ENCODE peak calls at places on chromosomes 4 and X, in seven cellular contexts. D is cardiac muscle cell; L is stimulated activated CD4-positive, alpha-beta T cell treated with anti-CD3 and anti-CD28 coated beads, Interleukin-4, amount 100 ng/mL, for 48 hours; B is astrocyte of the hippocampus; Q is Caki2; V is fibroblast of the aortic adventitia; M is Caco-2. R is an unnamed sample.

GRCh38 chr4:106690487-106690886 is 321.9 kb upstream of the GIMD1 start:
- DNase-seq in D (peak), L (no peak), B (peak), Q (no peak), V (peak), M (no peak), R (no peak)

GRCh38 chr4:121096629-121097028 is 24.3 kb upstream of the NDNF start:
- DNase-seq in D (peak), L (no peak), B (peak), Q (peak), V (peak), M (no peak), R (peak)

GRCh38 chr4:188867796-188868195 is 728.6 kb downstream of the TRIML1 start:
- DNase-seq in D (no peak), L (no peak), B (no peak), Q (no peak), V (no peak), M (no peak), R (no peak)

GRCh38 chr4:1615786-1616573 is 68.1 kb downstream of the FAM53A start:
- DNase-seq in D (no peak), L (no peak), B (no peak), Q (no peak), V (no peak), M (no peak), R (no peak)

GRCh38 chr4:82335043-82335442 is 38.7 kb downstream of the HNRNPD start:
- DNase-seq in D (no peak), L (no peak), B (no peak), Q (no peak), V (no peak), M (no peak), R (no peak)

GRCh38 chr4:168587326-168588125 is 90.7 kb downstream of the PALLD start:
- DNase-seq in D (peak), L (no peak), B (peak), Q (peak), V (peak), M (no peak), R (peak)

GRCh38 chr4:142812091-142812490 is 34.0 kb downstream of the INPP4B start:
- DNase-seq in D (no peak), L (no peak), B (peak), Q (no peak), V (no peak), M (no peak), R (no peak)

GRCh38 chrX:39261446-39262147 is 460.3 kb downstream of the MID1IP1 start:
- DNase-seq in D (peak), L (no peak), B (peak), Q (peak), V (peak), M (no peak), R (peak)

GRCh38 chr4:41784191-41784979 is 35.9 kb upstream of the PHOX2B start:
- DNase-seq in D (no peak), L (no peak), B (no peak), Q (no peak), V (no peak), M (no peak), R (no peak)

GRCh38 chr4:38663021-38663800 is 788 bp upstream of the KLF3 start:
- DNase-seq in D (peak), L (peak), B (peak), Q (peak), V (peak), M (no peak), R (no peak)

GRCh38 chr4:101114936-101115372 is 232.4 kb downstream of the PPP3CA start:
- DNase-seq in D (peak), L (no peak), B (peak), Q (peak), V (peak), M (no peak), R (no peak)

GRCh38 chrX:128460835-128461234 is 408.6 kb upstream of the ACTRT1 start:
- DNase-seq in D (no peak), L (no peak), B (no peak), Q (no peak), V (no peak), M (no peak), R (no peak)

GRCh38 chrX:103586314-103586646 is 965 bp downstream of the TCEAL4 start:
- DNase-seq in D (peak), L (no peak), B (peak), Q (no peak), V (peak), M (no peak), R (no peak)

GRCh38 chr4:2950221-2950989 is 12.8 kb downstream of the NOP14 start:
- DNase-seq in D (no peak), L (no peak), B (no peak), Q (no peak), V (no peak), M (no peak), R (no peak)

GRCh38 chr4:150230556-150230955 is 152.3 kb downstream of the DCLK2 start:
- DNase-seq in D (no peak), L (no peak), B (no peak), Q (no peak), V (no peak), M (no peak), R (no peak)

GRCh38 chrX:6667048-6667768 is 132.3 kb upstream of the VCX3A start:
- DNase-seq in D (no peak), L (no peak), B (no peak), Q (peak), V (no peak), M (no peak), R (no peak)

GRCh38 chrX:42992199-42992943 is 214.4 kb upstream of the PPP1R2C start:
- DNase-seq in D (no peak), L (no peak), B (no peak), Q (peak), V (no peak), M (no peak), R (peak)

GRCh38 chr4:137310156-137310555 is 222.1 kb downstream of the PCDH18 start:
- DNase-seq in D (peak), L (no peak), B (no peak), Q (no peak), V (peak), M (no peak), R (no peak)

GRCh38 chr4:17066241-17066640 is 167.8 kb upstream of the LDB2 start:
- DNase-seq in D (no peak), L (no peak), B (no peak), Q (no peak), V (no peak), M (no peak), R (no peak)

GRCh38 chrX:13198762-13199064 is 121.1 kb downstream of the ATXN3L start:
- DNase-seq in D (no peak), L (no peak), B (no peak), Q (no peak), V (no peak), M (no peak), R (no peak)

GRCh38 chr4:335515-335914 is 2.1 kb upstream of the ZNF141 start:
- DNase-seq in D (no peak), L (no peak), B (no peak), Q (no peak), V (no peak), M (no peak), R (no peak)

GRCh38 chr4:26859762-26860156 is 882 bp upstream of the STIM2 start:
- DNase-seq in D (no peak), L (no peak), B (no peak), Q (no peak), V (no peak), M (no peak), R (no peak)

GRCh38 chr4:55980725-55981124 is 32.0 kb downstream of the CEP135 start:
- DNase-seq in D (no peak), L (no peak), B (no peak), Q (no peak), V (no peak), M (no peak), R (no peak)

GRCh38 chr4:90745176-90745575 is 618.0 kb downstream of the CCSER1 start:
- DNase-seq in D (no peak), L (no peak), B (peak), Q (peak), V (no peak), M (no peak), R (no peak)

GRCh38 chrX:149950681-149951080 is 12.4 kb upstream of the EOLA2 start:
- DNase-seq in D (peak), L (no peak), B (peak), Q (peak), V (peak), M (no peak), R (peak)

GRCh38 chrX:112223391-112223790 is 140.8 kb upstream of the TRPC5 start:
- DNase-seq in D (no peak), L (no peak), B (no peak), Q (no peak), V (no peak), M (no peak), R (no peak)

GRCh38 chr4:143397335-143397734 is 60.7 kb downstream of the GAB1 start:
- DNase-seq in D (no peak), L (no peak), B (no peak), Q (no peak), V (peak), M (no peak), R (no peak)

GRCh38 chr4:77072195-77072753 is 3.5 kb downstream of the CCNI start:
- DNase-seq in D (no peak), L (no peak), B (no peak), Q (no peak), V (no peak), M (peak), R (no peak)

GRCh38 chr4:126539771-126540170 is 1093.0 kb upstream of the INTU start:
- DNase-seq in D (no peak), L (no peak), B (no peak), Q (no peak), V (no peak), M (no peak), R (no peak)

GRCh38 chr4:6478546-6479220 is 6.3 kb upstream of the PPP2R2C start:
- DNase-seq in D (no peak), L (no peak), B (no peak), Q (no peak), V (no peak), M (no peak), R (no peak)

GRCh38 chrX:926070-926469 is 286.4 kb downstream of the CRLF2 start:
- DNase-seq in D (no peak), L (no peak), B (no peak), Q (no peak), V (no peak), M (no peak), R (no peak)

GRCh38 chrX:137194164-137194563 is 160.4 kb upstream of the GPR101 start:
- DNase-seq in D (peak), L (no peak), B (peak), Q (peak), V (peak), M (peak), R (peak)

GRCh38 chr4:7546809-7547367 is 112.2 kb upstream of the PSAPL1 start:
- DNase-seq in D (peak), L (no peak), B (peak), Q (no peak), V (peak), M (no peak), R (no peak)

GRCh38 chr4:41505161-41505653 is 32.8 kb upstream of the LIMCH1 start:
- DNase-seq in D (no peak), L (no peak), B (peak), Q (peak), V (peak), M (no peak), R (no peak)

GRCh38 chr4:48642421-48643144 is 137.5 kb downstream of the FRYL start:
- DNase-seq in D (peak), L (no peak), B (peak), Q (no peak), V (peak), M (no peak), R (no peak)

R was measured in ACHN.